ENCODE peak calls at places on chromosomes 6 and 20, in seven cellular contexts. Z is GM10248, V is thoracic aorta, H is ovary, E is endothelial cell, A is GM12878, S is adrenal gland. M is an unnamed sample.
A peak's percentile ranks its signal among the peaks of the same experiment; 100 is the strongest.

GRCh38 chr6:44704240-44705150 is 317.0 kb downstream of the CDC5L start:
- DNase-seq in Z (peak; percentile 43), V (no peak), H (no peak), E (no peak), A (peak; percentile 71), S (no peak), M (no peak)

GRCh38 chr6:20379231-20379630 is 22.4 kb upstream of the E2F3 start:
- DNase-seq in Z (no peak), V (no peak), H (no peak), E (no peak), A (no peak), S (no peak), M (no peak)

GRCh38 chr6:151675746-151676459 is 131.6 kb upstream of the ESR1 start:
- DNase-seq in Z (peak; percentile 69), V (no peak), H (no peak), E (peak; percentile 50), A (peak; percentile 11), S (peak; percentile 23), M (no peak)

GRCh38 chr6:6730831-6731230 is 142.3 kb downstream of the LY86 start:
- DNase-seq in Z (no peak), V (no peak), H (no peak), E (no peak), A (no peak), S (peak; percentile 92), M (no peak)

GRCh38 chr6:144653885-144654505 is 368.9 kb downstream of the UTRN start:
- DNase-seq in Z (peak; percentile 53), V (no peak), H (no peak), E (no peak), A (peak; percentile 45), S (no peak), M (no peak)

GRCh38 chr6:36029464-36029863 is 1.9 kb downstream of the MAPK14 start:
- DNase-seq in Z (no peak), V (no peak), H (no peak), E (no peak), A (no peak), S (no peak), M (peak; percentile 15)

GRCh38 chr6:11354019-11354418 is 121.6 kb upstream of the NEDD9 start:
- DNase-seq in Z (peak; percentile 33), V (peak; percentile 55), H (no peak), E (peak; percentile 11), A (no peak), S (peak; percentile 51), M (peak; percentile 47)

GRCh38 chr20:38330638-38331037 is 15.6 kb upstream of the LBP start:
- DNase-seq in Z (no peak), V (no peak), H (no peak), E (no peak), A (no peak), S (no peak), M (no peak)

GRCh38 chr20:24702501-24703283 is 233.3 kb downstream of the SYNDIG1 start:
- DNase-seq in Z (no peak), V (no peak), H (no peak), E (no peak), A (no peak), S (no peak), M (no peak)

GRCh38 chr6:30834643-30835042 is 49.7 kb upstream of the DDR1 start:
- DNase-seq in Z (no peak), V (no peak), H (no peak), E (no peak), A (no peak), S (no peak), M (no peak)

GRCh38 chr6:30006170-30007131 is 54.6 kb upstream of the POLR1H start:
- DNase-seq in Z (peak; percentile 25), V (peak; percentile 9), H (peak; percentile 66), E (peak; percentile 9), A (no peak), S (peak; percentile 64), M (peak; percentile 39)

GRCh38 chr6:72783667-72784066 is 161.8 kb downstream of the KCNQ5 start:
- DNase-seq in Z (no peak), V (no peak), H (no peak), E (no peak), A (no peak), S (no peak), M (peak; percentile 18)

GRCh38 chr6:134937426-134937825 is 12.5 kb downstream of the ALDH8A1 start:
- DNase-seq in Z (no peak), V (no peak), H (no peak), E (no peak), A (no peak), S (no peak), M (no peak)

GRCh38 chr20:33053291-33054106 is at the start of gene BPIFB3:
- DNase-seq in Z (no peak), V (no peak), H (no peak), E (no peak), A (no peak), S (no peak), M (no peak)

GRCh38 chr6:163608060-163608752 is 193.7 kb downstream of the QKI start:
- DNase-seq in Z (no peak), V (no peak), H (no peak), E (no peak), A (no peak), S (no peak), M (no peak)

GRCh38 chr20:62651285-62652021 is 9.2 kb downstream of the SLCO4A1 start:
- DNase-seq in Z (peak; percentile 87), V (no peak), H (peak; percentile 78), E (no peak), A (peak; percentile 84), S (peak; percentile 83), M (peak; percentile 42)

GRCh38 chr6:111606620-111607115 is 990 bp upstream of the TRAF3IP2 start:
- DNase-seq in Z (no peak), V (no peak), H (no peak), E (no peak), A (no peak), S (no peak), M (no peak)

GRCh38 chr6:73704260-73704659 is 8.3 kb downstream of the CD109 start:
- DNase-seq in Z (no peak), V (no peak), H (no peak), E (no peak), A (no peak), S (no peak), M (peak; percentile 75)

GRCh38 chr20:8837396-8837795 is 231.5 kb upstream of the PLCB4 start:
- DNase-seq in Z (no peak), V (no peak), H (no peak), E (no peak), A (no peak), S (no peak), M (no peak)

GRCh38 chr6:125513978-125514377 is 212.2 kb upstream of the HDDC2 start:
- DNase-seq in Z (no peak), V (no peak), H (no peak), E (no peak), A (no peak), S (no peak), M (no peak)

GRCh38 chr6:168299541-168300511 is 19.8 kb downstream of the DACT2 start:
- DNase-seq in Z (no peak), V (no peak), H (no peak), E (no peak), A (no peak), S (no peak), M (no peak)

GRCh38 chr20:56631318-56631989 is 2.3 kb downstream of the TFAP2C start:
- DNase-seq in Z (no peak), V (no peak), H (no peak), E (peak; percentile 22), A (no peak), S (no peak), M (no peak)

GRCh38 chr6:19319005-19319404 is 518.2 kb upstream of the ID4 start:
- DNase-seq in Z (no peak), V (no peak), H (no peak), E (no peak), A (no peak), S (no peak), M (no peak)

GRCh38 chr6:19327246-19327645 is 509.9 kb upstream of the ID4 start:
- DNase-seq in Z (no peak), V (no peak), H (no peak), E (no peak), A (no peak), S (no peak), M (no peak)

GRCh38 chr6:19320066-19320465 is 517.1 kb upstream of the ID4 start:
- DNase-seq in Z (no peak), V (no peak), H (no peak), E (no peak), A (no peak), S (no peak), M (peak; percentile 39)

GRCh38 chr6:19325335-19325789 is 511.8 kb upstream of the ID4 start:
- DNase-seq in Z (no peak), V (no peak), H (no peak), E (no peak), A (no peak), S (no peak), M (peak; percentile 47)

GRCh38 chr6:19322691-19323470 is 514.3 kb upstream of the ID4 start:
- DNase-seq in Z (no peak), V (no peak), H (no peak), E (no peak), A (no peak), S (no peak), M (no peak)
- TF ChIP-seq CTCF in Z (no peak), V (no peak), H (no peak), E (no peak), A (no peak), S (no peak), M (no peak)

GRCh38 chr6:5078121-5078695 is 6.9 kb upstream of the PPP1R3G start:
- DNase-seq in Z (peak; percentile 47), V (no peak), H (no peak), E (no peak), A (no peak), S (no peak), M (no peak)
- TF ChIP-seq CTCF in Z (peak; percentile 42), V (no peak), H (no peak), E (no peak), A (peak; percentile 39), S (no peak), M (no peak)

DNA sequence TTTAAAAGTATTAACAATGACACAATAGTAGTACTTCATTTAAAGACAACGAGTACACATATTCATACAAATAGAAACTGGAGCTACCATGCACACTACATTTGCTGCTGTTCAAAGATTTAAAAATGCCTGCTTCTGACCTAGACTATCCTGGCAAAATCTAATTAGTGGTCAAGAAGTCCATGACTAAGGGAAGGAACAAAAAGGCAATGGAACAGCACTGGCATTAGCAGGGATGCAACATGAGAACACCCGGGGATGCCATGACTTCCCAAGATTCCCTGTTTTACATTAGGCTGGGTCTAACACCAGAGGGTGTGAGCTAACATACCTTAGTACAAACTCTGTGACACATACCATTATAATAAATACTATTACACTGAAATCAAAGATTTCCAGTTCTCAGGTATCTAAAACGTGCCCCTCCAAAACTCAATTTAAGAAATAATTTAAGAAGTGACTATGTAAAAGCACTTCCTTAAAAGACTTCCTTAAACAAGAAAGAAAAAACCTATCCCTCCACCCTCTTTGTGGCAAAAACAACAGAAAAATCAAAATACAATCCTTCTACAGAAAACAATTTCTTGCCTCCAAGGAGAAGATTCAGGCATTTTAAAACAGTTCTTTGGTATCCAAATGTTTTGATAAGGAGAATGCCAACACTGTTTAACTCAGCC is 25.5 kb downstream of the CHD6 start:
- DNase-seq in Z (no peak), V (no peak), H (no peak), E (no peak), A (no peak), S (no peak), M (no peak)
- TF ChIP-seq CTCF in Z (no peak), V (no peak), H (no peak), E (no peak), A (no peak), S (no peak), M (no peak)

GRCh38 chr6:165987483-165988305 is 180.0 kb downstream of the TBXT start:
- DNase-seq in Z (no peak), V (no peak), H (peak; percentile 97), E (peak; percentile 51), A (no peak), S (peak; percentile 88), M (no peak)
- TF ChIP-seq CTCF in Z (no peak), V (no peak), H (no peak), E (no peak), A (no peak), S (no peak), M (no peak)

M was measured in prostate gland.